ENCODE peak calls at places on chromosomes 12 and 14, in ten cellular contexts. P is H9, J is breast epithelium, N is tibial artery, Q is aorta, R is stomach, X is heart left ventricle, M is hepatocyte, I is GM23338, S is body of pancreas. Z is an unnamed sample. For H3K4me1, the result is how much of the 10 kb centered on the place peaks cover.

GRCh38 chr12:31732926-31733548 is 4.2 kb upstream of the AMN1 start:
- DNase-seq in P (peak), J (no peak), N (no peak), Q (no peak), R (no peak), X (no peak), M (peak), I (peak), S (no peak), Z (no peak)

GRCh38 chr14:96905065-96905464 is 107.9 kb downstream of the VRK1 start:
- DNase-seq in P (no peak), J (no peak), N (no peak), Q (no peak), R (no peak), X (no peak), M (no peak), I (no peak), S (no peak), Z (no peak)

GRCh38 chr12:52361553-52361952 is 5.7 kb downstream of the KRT85 start:
- DNase-seq in P (no peak), J (peak), N (peak), Q (no peak), R (no peak), X (no peak), M (no peak), I (no peak), S (no peak), Z (no peak)

GRCh38 chr12:22477166-22477893 is 67.0 kb downstream of the C2CD5 start:
- DNase-seq in P (no peak), J (no peak), N (no peak), Q (no peak), R (no peak), X (no peak), M (no peak), I (no peak), S (no peak), Z (no peak)

GRCh38 chr12:52182456-52182855 is 9.4 kb downstream of the KRT80 start:
- DNase-seq in P (no peak), J (no peak), N (no peak), Q (no peak), R (no peak), X (no peak), M (no peak), I (no peak), S (no peak), Z (no peak)

GRCh38 chr14:102394717-102395378 is 32.1 kb downstream of the TECPR2 start:
- DNase-seq in P (no peak), J (no peak), N (no peak), Q (no peak), R (no peak), X (no peak), M (no peak), I (peak), S (no peak), Z (no peak)

GRCh38 chr12:44889162-44889561 is 13.0 kb upstream of the NELL2 start:
- DNase-seq in P (no peak), J (no peak), N (no peak), Q (no peak), R (no peak), X (no peak), M (no peak), I (no peak), S (no peak), Z (no peak)

GRCh38 chr12:85448548-85449139 is 168.6 kb downstream of the ALX1 start:
- DNase-seq in P (no peak), J (no peak), N (no peak), Q (no peak), R (no peak), X (no peak), M (peak), I (no peak), S (no peak), Z (no peak)

GRCh38 chr12:39145175-39145999 is 240.0 kb upstream of the CPNE8 start:
- DNase-seq in P (peak), J (no peak), N (no peak), Q (peak), R (peak), X (peak), M (peak), I (peak), S (peak), Z (peak)

GRCh38 chr14:68687746-68688145 is 105.1 kb downstream of the ZFP36L1 start:
- DNase-seq in P (no peak), J (no peak), N (peak), Q (no peak), R (no peak), X (no peak), M (no peak), I (no peak), S (no peak), Z (no peak)

GRCh38 chr14:64421166-64421565 is 33.0 kb downstream of the MTHFD1 start:
- DNase-seq in P (no peak), J (no peak), N (no peak), Q (no peak), R (no peak), X (no peak), M (no peak), I (no peak), S (no peak), Z (no peak)

GRCh38 chr12:71876400-71876799 is 36.8 kb downstream of the TBC1D15 start:
- DNase-seq in P (no peak), J (no peak), N (no peak), Q (no peak), R (no peak), X (no peak), M (no peak), I (no peak), S (no peak), Z (no peak)

GRCh38 chr12:124841558-124841945 is 22.1 kb downstream of the SCARB1 start:
- DNase-seq in P (no peak), J (no peak), N (no peak), Q (no peak), R (no peak), X (no peak), M (no peak), I (no peak), S (no peak), Z (no peak)

GRCh38 chr12:122834921-122835692 is at the start of gene HIP1R:
- DNase-seq in P (peak), J (no peak), N (no peak), Q (peak), R (peak), X (peak), M (peak), I (peak), S (peak), Z (peak)

GRCh38 chr14:95253039-95253620 is 66.6 kb downstream of the CLMN start:
- DNase-seq in P (no peak), J (no peak), N (no peak), Q (no peak), R (peak), X (no peak), M (no peak), I (no peak), S (no peak), Z (no peak)

GRCh38 chr12:107351716-107352115 is 258.4 kb upstream of the CRY1 start:
- DNase-seq in P (no peak), J (no peak), N (no peak), Q (no peak), R (no peak), X (no peak), M (no peak), I (no peak), S (no peak), Z (no peak)

GRCh38 chr12:16474801-16475200 is 127.4 kb downstream of the MGST1 start:
- DNase-seq in P (no peak), J (no peak), N (no peak), Q (no peak), R (no peak), X (no peak), M (no peak), I (no peak), S (no peak), Z (no peak)

GRCh38 chr12:31865023-31865422 is 94.2 kb upstream of the RESF1 start:
- DNase-seq in P (no peak), J (no peak), N (no peak), Q (no peak), R (no peak), X (peak), M (no peak), I (no peak), S (no peak), Z (no peak)

GRCh38 chr14:19906665-19907064 is 13.7 kb upstream of the OR4K5 start:
- DNase-seq in P (no peak), J (no peak), N (no peak), Q (no peak), R (no peak), X (no peak), M (no peak), I (no peak), S (no peak), Z (no peak)

GRCh38 chr14:104799657-104800599 is 973 bp upstream of the ZBTB42 start:
- DNase-seq in P (peak), J (peak), N (peak), Q (peak), R (peak), X (peak), M (peak), I (peak), S (peak), Z (peak)

GRCh38 chr14:92143962-92144361 is 22.2 kb downstream of the CPSF2 start:
- DNase-seq in P (no peak), J (no peak), N (no peak), Q (no peak), R (no peak), X (no peak), M (no peak), I (no peak), S (no peak), Z (no peak)

DNA sequence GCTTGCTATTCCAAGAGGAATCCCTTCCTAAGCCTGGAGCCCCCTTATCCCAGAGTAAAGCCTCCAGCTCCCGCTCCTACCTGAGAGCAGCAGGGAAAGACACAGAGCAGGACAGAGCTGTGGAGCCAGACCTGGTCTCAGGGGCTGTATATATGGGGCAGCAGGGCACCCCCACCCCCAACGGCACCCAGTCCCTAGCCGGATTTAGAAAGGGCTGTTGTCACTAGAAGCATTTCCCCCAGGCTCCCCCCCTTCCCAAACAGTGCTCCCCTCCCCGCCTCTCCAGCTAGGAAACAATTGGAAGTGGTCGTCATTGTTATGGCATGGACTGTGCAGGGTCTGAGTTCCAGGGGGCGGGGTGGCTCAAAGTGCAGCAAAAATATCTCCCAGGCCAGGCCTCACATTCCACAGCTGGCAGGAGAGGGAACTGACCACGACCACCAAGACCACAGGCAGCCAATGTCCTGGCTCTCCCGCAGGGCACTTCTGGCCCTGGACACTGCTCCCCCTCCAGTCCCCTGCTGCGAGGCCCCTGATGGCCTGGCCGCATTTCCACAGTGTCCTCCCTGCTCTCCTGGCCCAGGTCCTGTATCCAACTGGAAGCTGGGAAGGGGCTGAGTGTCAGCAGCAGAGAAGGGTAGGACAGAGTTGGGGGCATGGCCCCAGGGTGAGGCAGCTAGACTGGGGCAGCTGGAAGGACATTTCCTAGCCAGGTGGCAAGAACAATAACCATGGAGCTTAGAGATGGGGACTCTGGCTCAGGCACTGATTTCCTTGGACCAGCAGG is at the start of gene MYH7:
- DNase-seq in P (peak), J (peak), N (no peak), Q (no peak), R (no peak), X (peak), M (no peak), I (no peak), S (no peak), Z (no peak)
- H3K4me1 ChIP-seq in P (under half), J (under half), N (under half), Q (under half), R (under half), X (under half), M (under half), I (under half), S (under half), Z (under half)

DNA sequence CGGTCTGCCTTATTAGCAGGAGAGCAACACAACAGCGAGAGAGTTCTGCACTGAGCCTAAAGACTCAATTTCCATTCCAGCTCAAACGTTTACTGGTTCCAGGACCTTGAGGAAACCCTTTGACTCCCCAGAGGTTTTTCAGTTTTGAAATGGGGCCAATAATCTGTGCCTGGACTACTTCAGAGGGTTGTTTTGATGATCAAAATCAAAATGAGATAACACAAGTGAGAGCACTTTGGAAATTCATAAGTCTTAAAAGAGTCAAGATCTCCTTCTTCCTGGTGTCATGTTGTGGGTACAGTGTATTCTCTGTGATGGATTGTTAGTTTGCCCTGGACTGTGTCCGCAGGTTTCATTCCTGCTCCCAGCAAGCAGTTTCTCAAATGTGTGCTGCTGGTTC is 52.9 kb downstream of the RERG start:
- DNase-seq in P (no peak), J (no peak), N (no peak), Q (no peak), R (no peak), X (no peak), M (no peak), I (no peak), S (no peak), Z (no peak)
- H3K4me1 ChIP-seq in P (under half), J (under half), N (under half), Q (under half), R (half or more), X (under half), M (under half), I (under half), S (under half), Z (under half)

DNA sequence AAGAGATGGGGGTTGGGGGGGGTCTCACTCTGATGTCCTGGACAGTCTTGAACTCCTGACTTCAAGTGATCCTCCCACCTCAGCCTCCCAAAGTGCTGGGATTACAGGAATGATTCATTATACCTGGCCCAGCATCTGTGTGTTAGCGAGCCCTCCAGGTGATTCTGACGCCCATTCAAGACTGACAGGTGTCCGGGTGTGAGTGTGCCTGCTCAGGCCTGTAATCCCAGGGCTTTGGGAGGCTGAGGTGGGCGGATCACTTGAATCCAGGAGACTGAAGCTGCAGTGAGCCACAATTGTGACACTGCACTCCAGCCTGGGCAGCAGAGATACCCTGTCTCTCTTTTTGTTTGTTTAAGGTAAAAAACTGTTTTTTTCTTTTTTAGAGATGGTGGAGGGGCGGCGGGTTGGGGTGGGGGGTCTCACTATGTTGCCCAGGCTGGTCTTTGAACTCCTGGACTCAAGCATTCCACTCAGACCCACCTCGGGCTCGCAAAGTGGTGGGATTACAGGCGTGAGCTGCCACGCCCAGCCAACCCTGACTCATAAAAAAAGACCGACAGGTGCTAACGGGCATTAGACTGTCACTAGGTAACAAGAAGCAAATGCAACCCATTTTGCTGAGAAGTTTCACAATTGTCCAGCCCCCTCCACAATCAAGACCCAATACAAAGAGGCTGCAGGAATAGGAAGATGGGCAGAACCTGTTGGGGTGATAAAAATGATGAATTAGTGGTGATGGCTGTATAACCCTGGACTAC is 4.7 kb downstream of the VSIG10 start:
- DNase-seq in P (no peak), J (no peak), N (no peak), Q (no peak), R (no peak), X (no peak), M (peak), I (no peak), S (no peak), Z (peak)
- H3K4me1 ChIP-seq in P (under half), J (under half), N (under half), Q (under half), R (under half), X (under half), M (under half), I (under half), S (under half), Z (under half)

GRCh38 chr14:52868911-52869611 is 77.7 kb upstream of the GNPNAT1 start:
- DNase-seq in P (no peak), J (no peak), N (no peak), Q (no peak), R (no peak), X (no peak), M (no peak), I (no peak), S (no peak), Z (no peak)

GRCh38 chr14:52874389-52874788 is 76.5 kb downstream of the FERMT2 start:
- DNase-seq in P (no peak), J (no peak), N (no peak), Q (no peak), R (no peak), X (no peak), M (no peak), I (no peak), S (no peak), Z (no peak)

GRCh38 chr14:52873096-52873495 is 77.8 kb downstream of the FERMT2 start:
- DNase-seq in P (no peak), J (no peak), N (no peak), Q (no peak), R (no peak), X (no peak), M (no peak), I (peak), S (no peak), Z (no peak)

GRCh38 chr14:52873694-52874093 is 77.2 kb downstream of the FERMT2 start:
- DNase-seq in P (no peak), J (no peak), N (peak), Q (no peak), R (no peak), X (no peak), M (peak), I (no peak), S (no peak), Z (no peak)

DNA sequence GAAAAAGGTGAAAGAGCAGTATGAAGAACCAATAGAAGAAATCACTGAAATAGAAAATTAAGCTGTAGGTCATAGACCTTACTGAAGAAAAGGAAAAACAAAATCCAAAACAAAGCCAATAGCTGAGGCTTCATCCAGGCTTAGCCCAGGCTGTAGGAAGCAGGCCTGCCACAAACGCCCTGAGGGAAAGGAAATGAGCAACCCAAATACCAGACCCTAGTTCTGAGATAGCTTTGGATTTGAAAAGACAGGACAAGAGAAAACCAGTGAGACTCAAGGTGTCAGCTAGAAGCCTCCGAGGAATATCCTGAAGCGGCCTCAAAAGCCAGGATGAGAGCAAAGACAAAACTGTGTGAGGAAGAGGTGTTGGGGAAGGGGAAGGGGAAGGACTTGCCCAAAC is 79.2 kb downstream of the FERMT2 start:
- DNase-seq in P (no peak), J (no peak), N (no peak), Q (no peak), R (no peak), X (no peak), M (no peak), I (no peak), S (no peak), Z (no peak)
- H3K4me1 ChIP-seq in P (under half), J (under half), N (under half), Q (under half), R (under half), X (under half), M (under half), I (under half), S (under half), Z (under half)

GRCh38 chr14:34147461-34147860 is 196.6 kb upstream of the EGLN3 start:
- DNase-seq in P (no peak), J (no peak), N (no peak), Q (no peak), R (no peak), X (no peak), M (no peak), I (no peak), S (no peak), Z (no peak)
- H3K4me1 ChIP-seq in P (under half), J (under half), N (under half), Q (under half), R (under half), X (under half), M (under half), I (under half), S (under half), Z (under half)

DNA sequence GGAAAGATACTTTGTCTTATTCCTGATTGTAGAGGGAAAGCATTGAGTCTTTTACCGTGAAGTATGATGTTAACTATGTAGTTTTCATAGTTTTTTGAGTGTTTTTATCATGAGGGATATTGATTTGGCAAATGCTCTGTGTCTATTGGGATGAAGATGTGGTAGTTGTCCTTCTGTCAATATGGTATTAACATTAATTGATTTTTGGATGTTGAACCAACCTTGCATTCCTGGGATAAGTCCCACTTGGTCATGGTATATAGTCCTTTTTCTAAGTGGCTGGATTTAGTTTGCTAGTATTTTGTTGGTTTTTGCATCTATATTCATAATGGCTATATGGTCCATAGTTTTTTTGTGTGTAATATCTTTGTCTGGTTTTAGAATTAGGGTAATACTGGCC is 42.8 kb downstream of the FAM222A start:
- DNase-seq in P (no peak), J (no peak), N (no peak), Q (no peak), R (no peak), X (no peak), M (no peak), I (no peak), S (no peak), Z (no peak)
- H3K4me1 ChIP-seq in P (under half), J (under half), N (under half), Q (under half), R (under half), X (under half), M (under half), I (under half), S (under half), Z (under half)

GRCh38 chr14:61346793-61347192 is 25.4 kb downstream of the PRKCH start:
- DNase-seq in P (no peak), J (no peak), N (no peak), Q (no peak), R (no peak), X (no peak), M (no peak), I (no peak), S (no peak), Z (no peak)
- H3K4me1 ChIP-seq in P (under half), J (under half), N (under half), Q (under half), R (under half), X (under half), M (under half), I (under half), S (under half), Z (under half)

GRCh38 chr14:100838493-100839440 is 12.8 kb downstream of the MEG3 start:
- DNase-seq in P (no peak), J (no peak), N (no peak), Q (peak), R (no peak), X (no peak), M (no peak), I (no peak), S (no peak), Z (no peak)
- H3K4me1 ChIP-seq in P (under half), J (under half), N (under half), Q (under half), R (under half), X (under half), M (half or more), I (under half), S (under half), Z (under half)

Z was measured in mucosa of descending colon.